ENCODE peak calls at places on chromosomes 3 and 15, in seven cellular contexts. One of them, this sample, is unnamed.

GRCh38 chr3:197809356-197810020 is 18.4 kb downstream of the LRCH3 start:
- DNase-seq in stimulated activated CD8-positive, alpha-beta memory T cell treated with anti-CD3 and anti-CD28 coated beads, Interleukin-4, amount 100 ng/mL, for 4 hours: no peak
- DNase-seq in KG1: no peak
- DNase-seq in endothelial cell: no peak
- DNase-seq in foreskin fibroblast: peak
- DNase-seq in T-cell: no peak
- DNase-seq in HCEC 1CT: peak
- DNase-seq in this sample: peak

GRCh38 chr3:99700637-99701268 is 62.4 kb downstream of the COL8A1 start:
- DNase-seq in stimulated activated CD8-positive, alpha-beta memory T cell treated with anti-CD3 and anti-CD28 coated beads, Interleukin-4, amount 100 ng/mL, for 4 hours: no peak
- DNase-seq in KG1: no peak
- DNase-seq in endothelial cell: no peak
- DNase-seq in foreskin fibroblast: peak
- DNase-seq in T-cell: no peak
- DNase-seq in HCEC 1CT: peak
- DNase-seq in this sample: no peak

GRCh38 chr3:88291516-88291915 is 141.8 kb downstream of the C3orf38 start:
- DNase-seq in stimulated activated CD8-positive, alpha-beta memory T cell treated with anti-CD3 and anti-CD28 coated beads, Interleukin-4, amount 100 ng/mL, for 4 hours: no peak
- DNase-seq in KG1: no peak
- DNase-seq in endothelial cell: no peak
- DNase-seq in foreskin fibroblast: no peak
- DNase-seq in T-cell: no peak
- DNase-seq in HCEC 1CT: no peak
- DNase-seq in this sample: no peak

GRCh38 chr3:60579734-60580133 is 671.5 kb downstream of the FHIT start:
- DNase-seq in stimulated activated CD8-positive, alpha-beta memory T cell treated with anti-CD3 and anti-CD28 coated beads, Interleukin-4, amount 100 ng/mL, for 4 hours: no peak
- DNase-seq in KG1: no peak
- DNase-seq in endothelial cell: no peak
- DNase-seq in foreskin fibroblast: peak
- DNase-seq in T-cell: no peak
- DNase-seq in HCEC 1CT: peak
- DNase-seq in this sample: peak

GRCh38 chr3:15387171-15387581 is 40.2 kb downstream of the METTL6 start:
- DNase-seq in stimulated activated CD8-positive, alpha-beta memory T cell treated with anti-CD3 and anti-CD28 coated beads, Interleukin-4, amount 100 ng/mL, for 4 hours: no peak
- DNase-seq in KG1: no peak
- DNase-seq in endothelial cell: no peak
- DNase-seq in foreskin fibroblast: no peak
- DNase-seq in T-cell: no peak
- DNase-seq in HCEC 1CT: no peak
- DNase-seq in this sample: peak

GRCh38 chr3:7194081-7194835 is 333.3 kb downstream of the GRM7 start:
- DNase-seq in stimulated activated CD8-positive, alpha-beta memory T cell treated with anti-CD3 and anti-CD28 coated beads, Interleukin-4, amount 100 ng/mL, for 4 hours: no peak
- DNase-seq in KG1: no peak
- DNase-seq in endothelial cell: no peak
- DNase-seq in foreskin fibroblast: no peak
- DNase-seq in T-cell: no peak
- DNase-seq in HCEC 1CT: no peak
- DNase-seq in this sample: no peak

GRCh38 chr15:33534642-33535041 is 223.9 kb downstream of the RYR3 start:
- DNase-seq in stimulated activated CD8-positive, alpha-beta memory T cell treated with anti-CD3 and anti-CD28 coated beads, Interleukin-4, amount 100 ng/mL, for 4 hours: no peak
- DNase-seq in KG1: no peak
- DNase-seq in endothelial cell: no peak
- DNase-seq in foreskin fibroblast: no peak
- DNase-seq in T-cell: no peak
- DNase-seq in HCEC 1CT: no peak
- DNase-seq in this sample: no peak

GRCh38 chr3:111747490-111747889 is 111.6 kb upstream of the PHLDB2 start:
- DNase-seq in stimulated activated CD8-positive, alpha-beta memory T cell treated with anti-CD3 and anti-CD28 coated beads, Interleukin-4, amount 100 ng/mL, for 4 hours: no peak
- DNase-seq in KG1: no peak
- DNase-seq in endothelial cell: no peak
- DNase-seq in foreskin fibroblast: peak
- DNase-seq in T-cell: no peak
- DNase-seq in HCEC 1CT: no peak
- DNase-seq in this sample: peak

GRCh38 chr15:27672537-27672936 is 426.6 kb downstream of the OCA2 start:
- DNase-seq in stimulated activated CD8-positive, alpha-beta memory T cell treated with anti-CD3 and anti-CD28 coated beads, Interleukin-4, amount 100 ng/mL, for 4 hours: no peak
- DNase-seq in KG1: no peak
- DNase-seq in endothelial cell: no peak
- DNase-seq in foreskin fibroblast: no peak
- DNase-seq in T-cell: no peak
- DNase-seq in HCEC 1CT: no peak
- DNase-seq in this sample: no peak

GRCh38 chr3:72336821-72337479 is 511.3 kb downstream of the SHQ1 start:
- DNase-seq in stimulated activated CD8-positive, alpha-beta memory T cell treated with anti-CD3 and anti-CD28 coated beads, Interleukin-4, amount 100 ng/mL, for 4 hours: no peak
- DNase-seq in KG1: no peak
- DNase-seq in endothelial cell: peak
- DNase-seq in foreskin fibroblast: peak
- DNase-seq in T-cell: no peak
- DNase-seq in HCEC 1CT: peak
- DNase-seq in this sample: peak

GRCh38 chr3:57717491-57717890 is 24.6 kb upstream of the DENND6A start:
- DNase-seq in stimulated activated CD8-positive, alpha-beta memory T cell treated with anti-CD3 and anti-CD28 coated beads, Interleukin-4, amount 100 ng/mL, for 4 hours: no peak
- DNase-seq in KG1: no peak
- DNase-seq in endothelial cell: no peak
- DNase-seq in foreskin fibroblast: no peak
- DNase-seq in T-cell: no peak
- DNase-seq in HCEC 1CT: no peak
- DNase-seq in this sample: no peak

GRCh38 chr3:66828303-66828702 is 169.8 kb upstream of the KBTBD8 start:
- DNase-seq in stimulated activated CD8-positive, alpha-beta memory T cell treated with anti-CD3 and anti-CD28 coated beads, Interleukin-4, amount 100 ng/mL, for 4 hours: no peak
- DNase-seq in KG1: no peak
- DNase-seq in endothelial cell: no peak
- DNase-seq in foreskin fibroblast: no peak
- DNase-seq in T-cell: no peak
- DNase-seq in HCEC 1CT: no peak
- DNase-seq in this sample: no peak

This sample was measured in NCI-H226.